ENCODE peak calls at places on chromosomes 13 and 19, in four cellular contexts. M is EL; A is CD8-positive, alpha-beta memory T cell; R is neural progenitor cell. K is an unnamed sample.

GRCh38 chr13:28792992-28793391 is 27.1 kb upstream of the MTUS2 start:
- DNase-seq in M (peak), A (no peak), R (no peak), K (no peak)

GRCh38 chr19:12788682-12789097 is 2.6 kb upstream of the JUNB start:
- DNase-seq in R (peak), M (peak), A (peak), K (peak)

GRCh38 chr19:19538077-19538764 is at the start of gene CILP2:
- DNase-seq in A (peak), R (peak), M (peak), K (peak)

GRCh38 chr13:109400192-109400591 is 386.2 kb downstream of the IRS2 start:
- DNase-seq in R (no peak), M (no peak), A (no peak), K (no peak)

GRCh38 chr13:101291647-101292515 is 124.4 kb downstream of the NALCN start:
- DNase-seq in R (no peak), A (no peak), M (no peak), K (no peak)

GRCh38 chr19:10418281-10419199 is 1.8 kb upstream of the PDE4A start:
- DNase-seq in M (no peak), A (no peak), R (peak), K (peak)

GRCh38 chr13:80921556-80921955 is 580.6 kb upstream of the SPRY2 start:
- DNase-seq in M (no peak), A (no peak), R (no peak), K (no peak)

GRCh38 chr19:31166206-31166605 is 183.0 kb downstream of the TSHZ3 start:
- DNase-seq in R (no peak), A (no peak), M (no peak), K (no peak)

GRCh38 chr13:79741006-79741405 is 260.1 kb downstream of the NDFIP2 start:
- DNase-seq in R (no peak), A (no peak), M (peak), K (peak)

GRCh38 chr13:36979361-36980040 is 19.6 kb downstream of the ALG5 start:
- DNase-seq in R (no peak), A (no peak), M (peak), K (peak)

GRCh38 chr13:32734511-32734910 is 148.3 kb downstream of the PDS5B start:
- DNase-seq in A (no peak), M (peak), R (no peak), K (no peak)

GRCh38 chr13:33345842-33346241 is 60.3 kb upstream of the STARD13 start:
- DNase-seq in A (no peak), M (no peak), R (no peak), K (no peak)

GRCh38 chr19:38262585-38263268 is 1.6 kb upstream of the SPINT2 start:
- DNase-seq in R (no peak), A (no peak), M (no peak), K (no peak)

GRCh38 chr13:44197791-44198770 is 175.5 kb upstream of the SERP2 start:
- DNase-seq in M (peak), A (no peak), R (no peak), K (peak)

GRCh38 chr19:13466697-13467096 is 39.6 kb downstream of the CACNA1A start:
- DNase-seq in R (no peak), M (no peak), A (no peak), K (no peak)

GRCh38 chr13:51148952-51149573 is 38.0 kb upstream of the C13orf42 start:
- DNase-seq in R (peak), A (no peak), M (peak), K (peak)

GRCh38 chr19:18349524-18350128 is 9.2 kb downstream of the PGPEP1 start:
- DNase-seq in M (peak), R (peak), A (no peak), K (peak)

GRCh38 chr13:30103161-30103858 is 204.0 kb downstream of the KATNAL1 start:
- DNase-seq in A (no peak), R (no peak), M (peak), K (no peak)

GRCh38 chr19:14091086-14091884 is 734 bp upstream of the SAMD1 start:
- DNase-seq in M (peak), A (no peak), R (no peak), K (peak)

GRCh38 chr19:5074418-5074817 is 105.5 kb downstream of the KDM4B start:
- DNase-seq in A (no peak), M (no peak), R (no peak), K (no peak)

GRCh38 chr19:48961051-48961649 is 4.0 kb upstream of the FTL start:
- DNase-seq in A (no peak), R (no peak), M (no peak), K (no peak)

GRCh38 chr13:113493315-113493951 is 2.9 kb upstream of the DCUN1D2 start:
- DNase-seq in R (no peak), A (no peak), M (peak), K (peak)

GRCh38 chr13:113373811-113374485 is 10.0 kb upstream of the GRTP1 start:
- DNase-seq in A (no peak), M (no peak), R (no peak), K (no peak)

GRCh38 chr19:18710986-18711751 is 27.7 kb downstream of the CRTC1 start:
- DNase-seq in M (no peak), A (no peak), R (no peak), K (no peak)

GRCh38 chr13:28513745-28514144 is 18.8 kb upstream of the FLT1 start:
- DNase-seq in M (no peak), A (no peak), R (no peak), K (no peak)

GRCh38 chr13:25648996-25649633 is 277.3 kb downstream of the ATP8A2 start:
- DNase-seq in A (no peak), M (no peak), R (no peak), K (no peak)

GRCh38 chr19:45645631-45646344 is 6.6 kb upstream of the EML2 start:
- DNase-seq in A (peak), R (peak), M (peak), K (peak)

GRCh38 chr13:65946387-65946786 is 1283.7 kb downstream of the PCDH9 start:
- DNase-seq in A (no peak), M (no peak), R (no peak), K (no peak)

GRCh38 chr19:13526552-13526951 is 20.3 kb upstream of the CACNA1A start:
- DNase-seq in A (no peak), M (peak), R (peak), K (no peak)